ENCODE peak calls at places on chromosomes 4 and X, in five cellular contexts. F is A549, L is progenitor cell of endocrine pancreas, U is psoas muscle, Z is IMR-90. I is an unnamed sample.

GRCh38 chr4:36676139-36677050 is 395.0 kb downstream of the DTHD1 start:
- DNase-seq in F (no peak), U (no peak), L (no peak), Z (no peak), I (no peak)

GRCh38 chr4:67909910-67910905 is 26.4 kb upstream of the TMPRSS11D start:
- DNase-seq in Z (peak), U (no peak), L (no peak), F (peak), I (no peak)

GRCh38 chr4:21469438-21470032 is 479.0 kb downstream of the KCNIP4 start:
- DNase-seq in F (no peak), U (no peak), L (no peak), Z (no peak), I (no peak)

GRCh38 chrX:7146026-7146702 is 1.3 kb upstream of the STS start:
- DNase-seq in L (no peak), F (peak), Z (no peak), U (no peak), I (no peak)

GRCh38 chr4:86927843-86928395 is 6.9 kb upstream of the AFF1 start:
- DNase-seq in F (peak), L (no peak), U (no peak), Z (peak), I (no peak)

GRCh38 chrX:24248042-24248441 is 65.8 kb downstream of the SUPT20HL2 start:
- DNase-seq in L (no peak), F (no peak), Z (no peak), U (no peak), I (no peak)

GRCh38 chr4:156154978-156155377 is 201.3 kb upstream of the CTSO start:
- DNase-seq in U (no peak), F (no peak), L (no peak), Z (no peak), I (no peak)

GRCh38 chrX:130196453-130196852 is 24.7 kb downstream of the RAB33A start:
- DNase-seq in Z (no peak), L (no peak), U (no peak), F (no peak), I (no peak)

GRCh38 chr4:17560065-17560673 is 16.8 kb upstream of the LAP3 start:
- DNase-seq in L (no peak), Z (no peak), F (no peak), U (no peak), I (no peak)

GRCh38 chr4:139556735-139557505 is 901 bp upstream of the SETD7 start:
- DNase-seq in Z (no peak), U (peak), F (peak), L (peak), I (peak)

GRCh38 chr4:147787204-147787603 is 55.3 kb downstream of the ARHGAP10 start:
- DNase-seq in F (no peak), Z (peak), U (peak), L (no peak), I (no peak)

GRCh38 chrX:154661200-154661599 is 7.8 kb upstream of the CTAG2 start:
- DNase-seq in Z (peak), F (no peak), U (no peak), L (no peak), I (no peak)

GRCh38 chr4:90757529-90757928 is 630.3 kb downstream of the CCSER1 start:
- DNase-seq in L (no peak), F (no peak), Z (no peak), U (no peak), I (no peak)

DNA sequence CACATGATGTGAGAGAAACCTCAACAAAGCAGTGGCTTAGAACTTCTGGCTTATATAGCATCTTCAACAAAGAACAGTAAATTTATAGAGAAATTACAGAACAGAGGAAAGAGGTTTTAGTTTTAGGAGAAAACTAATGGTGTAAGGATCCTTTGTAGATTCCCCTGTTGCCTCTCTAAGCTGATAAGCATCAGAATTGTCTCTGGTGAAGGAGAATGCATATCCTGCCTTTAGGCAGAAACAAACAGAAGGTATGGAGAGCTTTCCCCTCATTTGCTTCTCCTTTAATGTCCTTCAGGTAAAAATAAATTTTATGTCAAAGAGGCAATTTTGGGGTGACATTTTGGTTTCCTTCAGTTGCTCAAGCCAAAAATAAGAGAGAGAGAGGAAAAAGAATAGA is 625.9 kb downstream of the CCSER1 start:
- DNase-seq in U (no peak), F (no peak), L (no peak), Z (no peak), I (no peak)
- TF ChIP-seq CTCF in U (no peak), F (no peak), L (no peak), Z (no peak), I (no peak)

DNA sequence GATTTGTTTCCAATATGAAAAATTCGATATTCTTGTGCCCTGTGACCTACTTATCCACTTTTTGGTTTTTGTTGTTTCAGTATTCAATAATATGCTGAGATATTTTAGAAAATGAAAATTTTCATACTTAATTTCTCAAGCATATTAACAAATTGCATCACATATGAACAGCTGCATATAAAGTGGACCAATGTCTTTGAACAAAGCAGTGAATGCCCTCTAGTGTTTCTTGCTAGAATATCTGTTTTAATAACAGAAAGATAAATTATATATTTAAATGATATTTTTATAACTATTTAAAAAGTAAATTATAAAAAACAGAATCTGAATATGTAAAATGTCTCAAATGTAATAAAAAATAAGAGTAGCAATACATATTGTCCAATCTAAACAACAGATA is 31.7 kb upstream of the INTU start:
- DNase-seq in U (no peak), Z (peak), L (no peak), F (no peak), I (no peak)
- TF ChIP-seq CTCF in U (no peak), Z (peak), L (peak), F (peak), I (no peak)

GRCh38 chr4:154741877-154742851 is 1.6 kb upstream of the LRAT start:
- DNase-seq in U (no peak), F (no peak), L (peak), Z (no peak), I (no peak)

GRCh38 chr4:154740462-154740861 is 3.3 kb upstream of the LRAT start:
- DNase-seq in F (no peak), U (no peak), Z (no peak), L (no peak), I (no peak)

GRCh38 chr4:154741131-154741530 is 2.7 kb upstream of the LRAT start:
- DNase-seq in F (no peak), L (no peak), U (no peak), Z (no peak), I (no peak)

GRCh38 chr4:154744341-154744948 is 645 bp downstream of the LRAT start:
- DNase-seq in L (no peak), F (no peak), Z (no peak), U (no peak), I (no peak)

GRCh38 chr4:154743683-154744340 is at the start of gene LRAT:
- DNase-seq in L (peak), F (peak), Z (no peak), U (no peak), I (no peak)
- TF ChIP-seq CTCF in L (peak), F (no peak), Z (no peak), U (no peak), I (no peak)

GRCh38 chr4:168308912-168309311 is 9.6 kb downstream of the DDX60 start:
- DNase-seq in Z (no peak), F (no peak), U (no peak), L (no peak), I (no peak)

GRCh38 chr4:168309781-168310180 is 8.8 kb downstream of the DDX60 start:
- DNase-seq in F (no peak), Z (peak), U (no peak), L (no peak), I (no peak)

GRCh38 chr4:168304744-168305459 is 13.7 kb downstream of the DDX60 start:
- DNase-seq in L (no peak), Z (peak), U (no peak), F (peak), I (no peak)

DNA sequence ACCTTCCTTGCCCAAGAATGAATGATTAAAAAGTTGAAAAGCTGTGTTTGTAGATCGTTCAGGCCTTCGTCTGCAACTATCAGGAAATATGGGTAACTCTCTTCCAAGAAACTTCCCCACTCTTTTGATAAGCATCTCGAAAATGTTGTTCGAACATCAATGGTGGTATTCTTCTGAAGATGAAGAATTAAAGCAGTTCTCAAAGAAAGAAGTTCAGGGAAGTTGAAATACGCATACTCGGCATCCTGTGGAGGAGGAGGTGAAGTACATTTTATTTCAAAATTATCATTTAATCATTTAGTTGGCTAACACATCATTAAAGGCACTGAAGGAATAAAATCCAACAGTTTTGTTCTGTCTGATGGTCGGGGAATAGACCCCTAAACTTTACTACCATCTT is 12.1 kb downstream of the DDX60 start:
- DNase-seq in F (no peak), L (no peak), U (no peak), Z (no peak), I (no peak)
- TF ChIP-seq CTCF in F (no peak), L (no peak), U (no peak), Z (no peak), I (no peak)

DNA sequence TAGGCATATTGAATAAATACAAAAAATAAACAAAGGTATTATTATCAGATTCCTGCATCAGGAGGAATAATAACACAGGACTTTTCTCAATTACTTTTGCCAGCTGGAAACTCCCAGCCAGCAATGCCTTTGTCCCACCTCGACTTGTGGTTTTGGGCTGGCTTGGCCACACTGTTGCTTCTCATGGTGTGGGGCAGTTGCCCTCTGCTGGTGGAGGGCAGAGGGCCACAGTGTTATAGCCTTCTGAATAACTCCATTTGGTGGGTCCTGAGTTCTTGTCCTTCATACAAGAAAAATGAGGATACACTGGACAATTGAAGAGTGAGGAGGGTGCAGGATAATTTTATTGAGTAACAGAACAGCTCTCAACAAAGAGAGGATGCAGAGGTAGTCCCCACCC is 1206.0 kb upstream of the ADGRL3 start:
- DNase-seq in L (no peak), U (no peak), Z (no peak), F (peak), I (no peak)
- TF ChIP-seq CTCF in L (peak), U (no peak), Z (no peak), F (no peak), I (no peak)

GRCh38 chrX:72609313-72609712 is 36.7 kb upstream of the HDAC8 start:
- DNase-seq in F (peak), U (no peak), Z (peak), L (no peak), I (no peak)
- TF ChIP-seq CTCF in F (peak), U (peak), Z (no peak), L (peak), I (no peak)

DNA sequence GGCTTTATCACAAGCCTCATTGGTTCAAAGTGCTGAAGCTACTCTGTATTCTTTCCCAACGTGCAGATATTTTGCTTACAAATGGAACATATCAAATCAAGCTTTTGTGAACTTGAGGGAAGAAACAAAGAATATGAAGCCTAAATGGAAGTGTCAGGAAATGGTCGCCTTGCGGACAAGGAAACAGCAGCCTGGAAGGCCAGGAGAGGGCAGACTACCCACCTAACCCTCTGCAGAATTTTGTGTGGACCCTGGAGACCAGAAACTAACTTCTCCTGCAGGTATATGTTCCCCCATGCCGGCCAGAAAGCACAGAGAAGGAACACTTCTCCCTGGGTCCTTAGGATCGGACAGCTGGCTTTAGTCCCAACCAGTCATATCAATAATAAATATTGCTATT is 1425.8 kb downstream of the PCDH7 start:
- DNase-seq in U (no peak), L (no peak), F (no peak), Z (no peak), I (no peak)
- TF ChIP-seq CTCF in U (no peak), L (peak), F (no peak), Z (no peak), I (no peak)

DNA sequence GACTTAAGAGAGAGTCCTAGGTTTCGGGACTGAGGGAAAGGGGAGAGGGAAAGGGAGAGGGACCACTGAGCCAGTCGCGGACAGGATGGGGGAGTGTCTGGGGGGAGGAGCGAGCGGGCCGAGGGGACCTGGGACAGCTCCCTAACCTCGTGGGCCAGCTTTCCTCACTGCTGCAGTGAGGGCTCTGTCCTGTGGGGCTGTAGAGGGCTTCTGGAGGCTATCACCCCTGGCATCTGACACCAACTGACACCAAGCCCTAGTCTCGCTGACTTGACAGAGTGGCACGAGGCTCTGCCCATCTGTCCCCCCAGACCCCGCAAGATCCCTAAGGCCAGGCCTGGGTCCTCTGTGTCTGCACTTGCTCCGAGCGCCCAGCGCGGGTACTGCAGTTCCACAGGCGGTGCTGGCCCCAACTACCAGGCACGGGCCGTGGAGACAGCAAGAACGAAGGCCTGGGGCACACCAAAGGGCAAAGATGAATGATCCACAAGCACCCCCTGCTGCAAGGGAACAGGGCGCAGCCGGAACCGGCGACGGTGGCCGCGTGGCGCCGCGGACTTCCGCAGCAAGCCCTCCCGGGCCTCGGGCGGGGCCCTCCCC is 465 bp downstream of the HAUS7 start:
- DNase-seq in Z (peak), U (peak), L (no peak), F (no peak), I (peak)
- TF ChIP-seq CTCF in Z (peak), U (peak), L (no peak), F (no peak), I (no peak)